ENCODE peak calls at places on chromosome 16, in seven cellular contexts. One of them, this sample, is unnamed.
A peak's percentile ranks its signal among the peaks of the same experiment; 100 is the strongest.

GRCh38 chr16:62548095-62548494 is 511.9 kb upstream of the CDH8 start:
- DNase-seq in uterus: no peak
- DNase-seq in testis: no peak
- DNase-seq in right cardiac atrium: no peak
- DNase-seq in thoracic aorta: no peak
- DNase-seq in psoas muscle: no peak
- DNase-seq in sigmoid colon: no peak
- DNase-seq in this sample: no peak

GRCh38 chr16:79598341-79599181 is 2.0 kb downstream of the MAF start:
- DNase-seq in thoracic aorta: peak; percentile 16
- DNase-seq in uterus: peak; percentile 64
- DNase-seq in testis: peak; percentile 50
- DNase-seq in psoas muscle: peak; percentile 85
- DNase-seq in right cardiac atrium: peak; percentile 87
- DNase-seq in sigmoid colon: peak; percentile 83
- DNase-seq in this sample: peak; percentile 62

GRCh38 chr16:11706180-11706742 is 36.4 kb downstream of the TXNDC11 start:
- DNase-seq in psoas muscle: peak; percentile 83
- DNase-seq in testis: no peak
- DNase-seq in sigmoid colon: no peak
- DNase-seq in uterus: no peak
- DNase-seq in right cardiac atrium: peak; percentile 57
- DNase-seq in thoracic aorta: no peak
- DNase-seq in this sample: peak; percentile 38

GRCh38 chr16:11025120-11025531 is 80.8 kb downstream of the CLEC16A start:
- DNase-seq in sigmoid colon: no peak
- DNase-seq in thoracic aorta: no peak
- DNase-seq in psoas muscle: no peak
- DNase-seq in right cardiac atrium: no peak
- DNase-seq in uterus: no peak
- DNase-seq in testis: no peak
- DNase-seq in this sample: no peak

GRCh38 chr16:53576228-53576627 is 73.2 kb upstream of the AKTIP start:
- DNase-seq in uterus: no peak
- DNase-seq in thoracic aorta: no peak
- DNase-seq in testis: no peak
- DNase-seq in sigmoid colon: no peak
- DNase-seq in right cardiac atrium: no peak
- DNase-seq in psoas muscle: no peak
- DNase-seq in this sample: no peak

GRCh38 chr16:6076631-6077030 is 979.0 kb upstream of the EEF2KMT start:
- DNase-seq in sigmoid colon: no peak
- DNase-seq in psoas muscle: no peak
- DNase-seq in thoracic aorta: no peak
- DNase-seq in uterus: no peak
- DNase-seq in testis: no peak
- DNase-seq in right cardiac atrium: no peak
- DNase-seq in this sample: no peak

GRCh38 chr16:50694206-50694605 is 800 bp downstream of the NOD2 start:
- DNase-seq in right cardiac atrium: no peak
- DNase-seq in psoas muscle: no peak
- DNase-seq in thoracic aorta: no peak
- DNase-seq in uterus: no peak
- DNase-seq in sigmoid colon: no peak
- DNase-seq in testis: no peak
- DNase-seq in this sample: no peak

GRCh38 chr16:90031931-90032663 is 12.8 kb upstream of the DBNDD1 start:
- DNase-seq in psoas muscle: no peak
- DNase-seq in right cardiac atrium: no peak
- DNase-seq in uterus: no peak
- DNase-seq in thoracic aorta: no peak
- DNase-seq in sigmoid colon: no peak
- DNase-seq in testis: no peak
- DNase-seq in this sample: no peak

GRCh38 chr16:67928561-67929364 is 2.9 kb downstream of the CTRL start:
- DNase-seq in uterus: peak; percentile 69
- DNase-seq in sigmoid colon: peak; percentile 84
- DNase-seq in right cardiac atrium: peak; percentile 88
- DNase-seq in thoracic aorta: no peak
- DNase-seq in psoas muscle: peak; percentile 89
- DNase-seq in testis: peak; percentile 75
- DNase-seq in this sample: peak; percentile 65

GRCh38 chr16:54158986-54159385 is 127.6 kb downstream of the IRX3 start:
- DNase-seq in sigmoid colon: no peak
- DNase-seq in right cardiac atrium: no peak
- DNase-seq in psoas muscle: no peak
- DNase-seq in uterus: no peak
- DNase-seq in testis: no peak
- DNase-seq in thoracic aorta: no peak
- DNase-seq in this sample: no peak

GRCh38 chr16:83794874-83795273 is 12.9 kb upstream of the HSBP1 start:
- DNase-seq in sigmoid colon: no peak
- DNase-seq in thoracic aorta: no peak
- DNase-seq in uterus: no peak
- DNase-seq in right cardiac atrium: no peak
- DNase-seq in psoas muscle: no peak
- DNase-seq in testis: no peak
- DNase-seq in this sample: no peak

GRCh38 chr16:31224092-31224955 is 7.4 kb upstream of the PYDC1 start:
- DNase-seq in right cardiac atrium: no peak
- DNase-seq in sigmoid colon: no peak
- DNase-seq in uterus: no peak
- DNase-seq in testis: peak; percentile 24
- DNase-seq in psoas muscle: no peak
- DNase-seq in thoracic aorta: no peak
- DNase-seq in this sample: no peak

GRCh38 chr16:22007509-22008214 is at the start of gene MOSMO:
- DNase-seq in psoas muscle: peak; percentile 86
- DNase-seq in testis: peak; percentile 82
- DNase-seq in thoracic aorta: no peak
- DNase-seq in sigmoid colon: peak; percentile 86
- DNase-seq in uterus: peak; percentile 75
- DNase-seq in right cardiac atrium: peak; percentile 92
- DNase-seq in this sample: peak; percentile 80

GRCh38 chr16:63578791-63579190 is 1542.6 kb upstream of the CDH8 start:
- DNase-seq in thoracic aorta: no peak
- DNase-seq in testis: no peak
- DNase-seq in psoas muscle: no peak
- DNase-seq in right cardiac atrium: no peak
- DNase-seq in uterus: no peak
- DNase-seq in sigmoid colon: no peak
- DNase-seq in this sample: no peak

GRCh38 chr16:11329080-11329491 is 16.2 kb upstream of the RMI2 start:
- DNase-seq in right cardiac atrium: no peak
- DNase-seq in sigmoid colon: no peak
- DNase-seq in uterus: no peak
- DNase-seq in thoracic aorta: no peak
- DNase-seq in psoas muscle: no peak
- DNase-seq in testis: no peak
- DNase-seq in this sample: no peak

GRCh38 chr16:50351116-50351515 is 17.7 kb downstream of the BRD7 start:
- DNase-seq in testis: no peak
- DNase-seq in thoracic aorta: no peak
- DNase-seq in psoas muscle: no peak
- DNase-seq in right cardiac atrium: no peak
- DNase-seq in sigmoid colon: no peak
- DNase-seq in uterus: no peak
- DNase-seq in this sample: no peak

GRCh38 chr16:89090182-89090630 is 3.4 kb upstream of the ACSF3 start:
- DNase-seq in psoas muscle: no peak
- DNase-seq in thoracic aorta: no peak
- DNase-seq in right cardiac atrium: peak; percentile 20
- DNase-seq in testis: no peak
- DNase-seq in uterus: no peak
- DNase-seq in sigmoid colon: no peak
- DNase-seq in this sample: no peak

DNA sequence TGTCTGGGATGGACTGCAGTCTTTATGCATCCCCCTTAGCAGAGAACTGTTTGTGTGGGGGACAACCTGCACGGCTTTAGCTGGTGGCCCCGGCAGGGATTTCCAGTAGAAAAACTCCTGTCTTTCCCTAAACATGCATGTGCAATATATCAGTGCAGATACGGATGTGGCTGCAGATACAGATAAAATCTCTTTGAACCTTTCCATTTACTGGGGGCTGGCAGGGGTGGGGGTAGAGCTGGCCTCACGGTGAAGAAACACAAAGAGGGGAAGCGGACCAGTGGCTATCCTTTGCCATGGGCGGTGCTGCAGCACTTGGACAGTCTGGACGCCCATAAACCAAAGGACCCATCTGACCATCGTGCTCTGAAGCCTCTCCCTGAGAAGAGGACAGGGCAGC is 201.3 kb downstream of the ZFHX3 start:
- DNase-seq in psoas muscle: no peak
- DNase-seq in right cardiac atrium: no peak
- DNase-seq in testis: no peak
- DNase-seq in thoracic aorta: no peak
- DNase-seq in uterus: no peak
- DNase-seq in sigmoid colon: no peak
- DNase-seq in this sample: no peak
- H3K4me1 ChIP-seq in psoas muscle: peaks cover 56% of the 10 kb centered on the region
- H3K4me1 ChIP-seq in right cardiac atrium: peaks cover 17% of the 10 kb centered on the region
- H3K4me1 ChIP-seq in testis: peaks cover 14% of the 10 kb centered on the region
- H3K4me1 ChIP-seq in thoracic aorta: peaks cover 59% of the 10 kb centered on the region
- H3K4me1 ChIP-seq in uterus: no peaks in the 10 kb centered on the region
- H3K4me1 ChIP-seq in sigmoid colon: peaks cover 58% of the 10 kb centered on the region
- H3K4me1 ChIP-seq in this sample: peaks cover 80% of the 10 kb centered on the region

DNA sequence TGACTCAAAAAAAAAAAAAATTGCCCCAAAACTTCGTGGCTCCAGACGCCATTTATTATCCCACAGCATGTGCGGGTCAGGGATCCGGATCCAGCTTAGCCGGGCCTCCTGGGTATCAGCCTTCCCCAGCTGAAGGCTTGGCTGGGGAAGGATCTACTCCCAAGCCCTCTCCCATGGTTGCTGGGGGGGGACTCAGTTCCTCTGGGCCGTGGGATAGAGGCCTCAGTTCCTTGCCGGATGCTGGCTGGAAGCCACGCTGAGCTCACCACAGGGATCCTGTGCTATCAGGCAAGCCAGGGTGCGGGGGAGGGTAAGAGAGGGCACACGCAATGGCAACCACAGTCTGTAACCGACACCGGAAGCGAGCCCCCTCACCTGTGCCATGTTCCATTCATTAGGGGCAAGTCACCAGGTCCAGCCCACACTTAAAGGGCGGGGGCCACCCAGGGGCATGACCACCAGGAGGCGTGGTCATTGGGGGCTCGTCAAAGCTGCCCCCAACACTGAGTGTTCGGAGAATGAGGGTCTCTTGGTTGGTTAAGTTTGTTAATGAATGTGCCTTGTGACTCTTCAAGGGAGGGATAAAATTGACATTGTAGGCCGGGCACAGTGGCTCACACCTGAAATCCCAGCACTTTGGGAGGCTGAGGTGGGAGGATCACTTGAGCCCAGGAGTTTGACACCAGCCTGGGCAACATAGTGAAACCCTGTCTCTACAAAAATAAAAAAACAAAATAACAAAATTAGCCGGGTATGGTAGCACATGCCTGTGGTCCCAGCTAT is 210.0 kb upstream of the GSE1 start:
- DNase-seq in thoracic aorta: no peak
- DNase-seq in testis: peak; percentile 76
- DNase-seq in uterus: peak; percentile 31
- DNase-seq in psoas muscle: peak; percentile 70
- DNase-seq in right cardiac atrium: peak; percentile 89
- DNase-seq in sigmoid colon: peak; percentile 69
- DNase-seq in this sample: peak; percentile 62
- H3K27ac ChIP-seq in thoracic aorta: no peak overlapping the region
- H3K27ac ChIP-seq in testis: no peak overlapping the region
- H3K27ac ChIP-seq in uterus: no peak overlapping the region
- H3K27ac ChIP-seq in psoas muscle: no peak overlapping the region
- H3K27ac ChIP-seq in right cardiac atrium: no peak overlapping the region
- H3K27ac ChIP-seq in sigmoid colon: no peak overlapping the region
- H3K27ac ChIP-seq in this sample: no peak overlapping the region

DNA sequence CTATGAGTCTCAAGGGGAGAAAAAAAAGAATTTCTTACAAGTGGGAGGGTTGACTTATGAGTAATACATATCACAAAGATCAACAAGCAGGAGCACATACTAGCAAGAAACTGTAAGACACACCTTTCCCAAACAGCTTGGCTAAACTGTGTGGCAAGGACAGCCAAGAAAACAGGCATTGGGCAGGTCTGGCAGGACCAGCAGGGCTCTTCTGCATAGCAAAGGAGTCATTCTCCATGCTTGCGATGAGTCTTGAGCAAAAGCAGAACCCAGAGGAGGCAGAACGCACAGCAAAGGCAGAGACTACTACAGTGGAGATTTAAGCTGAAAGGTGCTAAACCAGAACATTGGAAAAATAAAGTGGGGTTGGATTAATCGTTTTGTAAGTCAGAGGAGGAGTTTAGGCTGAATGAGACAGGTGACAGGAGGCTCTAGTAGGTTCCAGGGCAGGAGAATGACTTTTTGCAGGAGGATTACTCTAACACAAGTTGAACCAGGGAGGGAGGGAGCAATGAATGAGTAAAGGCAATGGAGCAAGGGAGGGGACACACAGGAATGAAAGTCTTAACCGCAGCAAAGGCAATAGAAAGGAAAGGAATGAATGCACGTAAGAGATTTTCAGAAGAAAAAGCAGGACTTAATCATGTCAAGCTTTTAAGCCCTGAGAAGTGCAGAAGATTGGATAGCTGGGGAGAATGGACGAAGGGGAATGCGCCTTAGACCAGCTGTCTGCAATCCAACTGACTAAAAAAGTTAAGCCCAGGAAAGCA is 2.7 kb downstream of the N4BP1 start:
- DNase-seq in uterus: no peak
- DNase-seq in right cardiac atrium: no peak
- DNase-seq in sigmoid colon: no peak
- DNase-seq in psoas muscle: no peak
- DNase-seq in thoracic aorta: no peak
- DNase-seq in testis: no peak
- DNase-seq in this sample: no peak
- H3K4me1 ChIP-seq in uterus: peaks cover 7% of the 10 kb centered on the region
- H3K4me1 ChIP-seq in right cardiac atrium: peaks cover 27% of the 10 kb centered on the region
- H3K4me1 ChIP-seq in sigmoid colon: peaks cover 57% of the 10 kb centered on the region
- H3K4me1 ChIP-seq in psoas muscle: peaks cover 67% of the 10 kb centered on the region
- H3K4me1 ChIP-seq in thoracic aorta: peaks cover 35% of the 10 kb centered on the region
- H3K4me1 ChIP-seq in testis: peaks cover 36% of the 10 kb centered on the region
- H3K4me1 ChIP-seq in this sample: peaks cover 92% of the 10 kb centered on the region

GRCh38 chr16:1169285-1170075 is 16.6 kb downstream of the CACNA1H start:
- DNase-seq in uterus: peak; percentile 68
- DNase-seq in right cardiac atrium: no peak
- DNase-seq in testis: peak; percentile 57
- DNase-seq in thoracic aorta: no peak
- DNase-seq in psoas muscle: no peak
- DNase-seq in sigmoid colon: peak; percentile 92
- DNase-seq in this sample: no peak

GRCh38 chr16:1171001-1171400 is 18.1 kb downstream of the CACNA1H start:
- DNase-seq in sigmoid colon: no peak
- DNase-seq in testis: no peak
- DNase-seq in psoas muscle: no peak
- DNase-seq in thoracic aorta: no peak
- DNase-seq in right cardiac atrium: no peak
- DNase-seq in uterus: no peak
- DNase-seq in this sample: no peak

GRCh38 chr16:1168837-1169236 is 15.9 kb downstream of the CACNA1H start:
- DNase-seq in uterus: no peak
- DNase-seq in thoracic aorta: no peak
- DNase-seq in right cardiac atrium: no peak
- DNase-seq in testis: no peak
- DNase-seq in psoas muscle: no peak
- DNase-seq in sigmoid colon: no peak
- DNase-seq in this sample: no peak

GRCh38 chr16:1171854-1172428 is 19.0 kb downstream of the CACNA1H start:
- DNase-seq in thoracic aorta: no peak
- DNase-seq in psoas muscle: no peak
- DNase-seq in testis: no peak
- DNase-seq in right cardiac atrium: no peak
- DNase-seq in uterus: no peak
- DNase-seq in sigmoid colon: peak; percentile 92
- DNase-seq in this sample: no peak

GRCh38 chr16:1170076-1170418 is 17.1 kb downstream of the CACNA1H start:
- DNase-seq in sigmoid colon: no peak
- DNase-seq in psoas muscle: no peak
- DNase-seq in testis: no peak
- DNase-seq in thoracic aorta: no peak
- DNase-seq in right cardiac atrium: no peak
- DNase-seq in uterus: no peak
- DNase-seq in this sample: no peak
- H3K27ac ChIP-seq in sigmoid colon: peak overlapping the region; percentile 88
- H3K27ac ChIP-seq in psoas muscle: no peak overlapping the region
- H3K27ac ChIP-seq in testis: peak overlapping the region; percentile 76
- H3K27ac ChIP-seq in thoracic aorta: no peak overlapping the region
- H3K27ac ChIP-seq in right cardiac atrium: no peak overlapping the region
- H3K27ac ChIP-seq in uterus: peak overlapping the region; percentile 97
- H3K27ac ChIP-seq in this sample: peak overlapping the region; percentile 51

This sample was measured in left ventricle myocardium inferior.